ENCODE peak calls at places on chromosomes 13 and 19, in five cellular contexts. O is breast epithelium, J is SK-N-SH, Z is heart left ventricle, P is cardiac muscle cell. E is an unnamed sample.
A peak's percentile ranks its signal among the peaks of the same experiment; 100 is the strongest.

GRCh38 chr13:69474286-69474685 is 633.3 kb upstream of the ATXN8OS start:
- DNase-seq in J (no peak), Z (no peak), O (no peak), P (no peak), E (no peak)

GRCh38 chr19:48870048-48870447 is 1.6 kb upstream of the PLEKHA4 start:
- DNase-seq in J (no peak), O (no peak), Z (no peak), P (no peak), E (no peak)

GRCh38 chr13:65638572-65639168 is 1591.5 kb downstream of the PCDH9 start:
- DNase-seq in J (peak; percentile 0), Z (no peak), O (no peak), P (peak; percentile 55), E (peak; percentile 53)

GRCh38 chr13:94707400-94708021 is 4.8 kb downstream of the SOX21 start:
- DNase-seq in J (peak; percentile 68), Z (no peak), O (no peak), P (no peak), E (peak; percentile 86)

GRCh38 chr13:113002206-113002821 is 33.3 kb downstream of the MCF2L start:
- DNase-seq in O (no peak), J (peak; percentile 92), P (peak; percentile 58), Z (no peak), E (peak; percentile 90)

GRCh38 chr19:56972291-56972914 is 131.9 kb upstream of the PEG3 start:
- DNase-seq in J (no peak), O (no peak), P (no peak), Z (no peak), E (no peak)

GRCh38 chr13:81017525-81018152 is 676.7 kb upstream of the SPRY2 start:
- DNase-seq in O (no peak), J (peak; percentile 44), Z (no peak), P (peak; percentile 67), E (no peak)

GRCh38 chr13:75219479-75220237 is 262.3 kb downstream of the TBC1D4 start:
- DNase-seq in P (peak; percentile 84), O (peak; percentile 80), Z (peak; percentile 71), J (peak; percentile 89), E (peak; percentile 94)

GRCh38 chr13:31199849-31200635 is at the start of gene B3GLCT:
- DNase-seq in J (peak; percentile 97), P (peak; percentile 87), O (peak; percentile 77), Z (peak; percentile 79), E (peak; percentile 94)

GRCh38 chr19:38769635-38770211 is 3.6 kb downstream of the LGALS7 start:
- DNase-seq in J (peak; percentile 83), O (peak; percentile 93), P (peak; percentile 62), Z (peak; percentile 93), E (peak; percentile 95)

GRCh38 chr19:50485284-50485955 is 8.8 kb upstream of the GARIN5A start:
- DNase-seq in Z (no peak), J (no peak), P (peak; percentile 63), O (no peak), E (no peak)

GRCh38 chr19:33300016-33300981 is 2.0 kb downstream of the CEBPA start:
- DNase-seq in P (no peak), O (peak; percentile 51), J (peak; percentile 32), Z (no peak), E (no peak)

GRCh38 chr13:100334209-100334608 is 245.3 kb downstream of the PCCA start:
- DNase-seq in Z (no peak), J (no peak), P (no peak), O (no peak), E (no peak)

GRCh38 chr19:29978139-29978538 is 36.1 kb downstream of the URI1 start:
- DNase-seq in Z (no peak), J (no peak), O (no peak), P (no peak), E (no peak)

GRCh38 chr13:114309806-114310410 is 4.4 kb upstream of the CHAMP1 start:
- DNase-seq in Z (no peak), O (no peak), J (no peak), P (no peak), E (no peak)

GRCh38 chr13:27573265-27573664 is 47.1 kb downstream of the LNX2 start:
- DNase-seq in J (no peak), O (no peak), Z (no peak), P (no peak), E (no peak)

GRCh38 chr19:14758816-14759215 is 19.5 kb downstream of the ADGRE2 start:
- DNase-seq in Z (no peak), O (peak; percentile 42), J (no peak), P (no peak), E (peak; percentile 71)

GRCh38 chr19:13076320-13076719 is 26.3 kb downstream of the LYL1 start:
- DNase-seq in Z (no peak), P (no peak), J (no peak), O (no peak), E (no peak)

GRCh38 chr13:25169356-25169755 is 2.7 kb downstream of the AMER2 start:
- DNase-seq in P (no peak), J (no peak), O (no peak), Z (no peak), E (no peak)

GRCh38 chr19:14563989-14564650 is 7.7 kb downstream of the NDUFB7 start:
- DNase-seq in P (no peak), J (peak; percentile 88), O (no peak), Z (peak; percentile 44), E (peak; percentile 98)

GRCh38 chr19:45528744-45529453 is 21.6 kb downstream of the VASP start:
- DNase-seq in J (no peak), O (peak; percentile 69), Z (peak; percentile 30), P (peak; percentile 60), E (peak; percentile 97)

GRCh38 chr19:9370747-9371619 is 8.2 kb downstream of the ZNF177 start:
- DNase-seq in P (no peak), O (no peak), J (no peak), Z (no peak), E (no peak)

GRCh38 chr19:14450876-14451275 is 17.8 kb downstream of the PKN1 start:
- DNase-seq in Z (no peak), O (no peak), J (no peak), P (no peak), E (no peak)

GRCh38 chr13:94329754-94330551 is 149.5 kb downstream of the DCT start:
- DNase-seq in O (no peak), P (no peak), J (no peak), Z (peak; percentile 33), E (no peak)

GRCh38 chr13:49584771-49585182 is 581 bp downstream of the RCBTB1 start:
- DNase-seq in Z (no peak), O (no peak), P (no peak), J (no peak), E (no peak)

GRCh38 chr19:35248310-35249145 is at the start of gene LSR:
- DNase-seq in O (peak; percentile 89), P (peak; percentile 96), J (no peak), Z (no peak), E (peak; percentile 97)

GRCh38 chr19:4556574-4557185 is 2.8 kb downstream of the SEMA6B start:
- DNase-seq in O (no peak), P (peak; percentile 42), Z (no peak), J (peak; percentile 98), E (peak; percentile 96)

GRCh38 chr13:36673838-36674326 is at the start of gene SERTM1:
- DNase-seq in P (peak; percentile 82), J (peak; percentile 82), O (no peak), Z (peak; percentile 42), E (peak; percentile 93)

GRCh38 chr19:56105090-56105701 is 15.9 kb downstream of the ZNF787 start:
- DNase-seq in P (peak; percentile 78), O (peak; percentile 89), J (no peak), Z (peak; percentile 72), E (peak; percentile 94)

GRCh38 chr19:16447015-16447384 is 24.8 kb downstream of the EPS15L1 start:
- DNase-seq in P (peak; percentile 73), Z (peak; percentile 84), J (no peak), O (no peak), E (no peak)
- H3K4me3 ChIP-seq in P (no peak overlapping the region), Z (no peak overlapping the region), J (no peak overlapping the region), O (no peak overlapping the region), E (no peak overlapping the region)

GRCh38 chr13:55654243-55654642 is 1486.5 kb upstream of the PRR20A start:
- DNase-seq in Z (no peak), O (no peak), J (no peak), P (no peak), E (peak; percentile 48)
- H3K4me3 ChIP-seq in Z (no peak overlapping the region), O (no peak overlapping the region), J (no peak overlapping the region), P (no peak overlapping the region), E (no peak overlapping the region)

GRCh38 chr13:107866666-107867623 is 348.4 kb downstream of the LIG4 start:
- DNase-seq in Z (no peak), O (no peak), P (peak; percentile 66), J (peak; percentile 80), E (peak; percentile 75)

GRCh38 chr13:107866007-107866665 is 349.2 kb downstream of the LIG4 start:
- DNase-seq in J (peak; percentile 77), P (peak; percentile 60), Z (no peak), O (no peak), E (peak; percentile 85)

GRCh38 chr13:107865643-107866006 is 349.7 kb downstream of the LIG4 start:
- DNase-seq in O (no peak), P (no peak), J (no peak), Z (no peak), E (no peak)

GRCh38 chr13:107870400-107870799 is 344.9 kb downstream of the LIG4 start:
- DNase-seq in P (no peak), J (no peak), Z (no peak), O (no peak), E (no peak)

GRCh38 chr13:107867701-107868661 is 347.4 kb downstream of the LIG4 start:
- DNase-seq in O (no peak), Z (no peak), P (peak; percentile 70), J (peak; percentile 87), E (peak; percentile 89)
- H3K4me3 ChIP-seq in O (peak overlapping the region; percentile 34), Z (peak overlapping the region; percentile 38), P (peak overlapping the region; percentile 58), J (peak overlapping the region; percentile 59), E (peak overlapping the region; percentile 85)

DNA sequence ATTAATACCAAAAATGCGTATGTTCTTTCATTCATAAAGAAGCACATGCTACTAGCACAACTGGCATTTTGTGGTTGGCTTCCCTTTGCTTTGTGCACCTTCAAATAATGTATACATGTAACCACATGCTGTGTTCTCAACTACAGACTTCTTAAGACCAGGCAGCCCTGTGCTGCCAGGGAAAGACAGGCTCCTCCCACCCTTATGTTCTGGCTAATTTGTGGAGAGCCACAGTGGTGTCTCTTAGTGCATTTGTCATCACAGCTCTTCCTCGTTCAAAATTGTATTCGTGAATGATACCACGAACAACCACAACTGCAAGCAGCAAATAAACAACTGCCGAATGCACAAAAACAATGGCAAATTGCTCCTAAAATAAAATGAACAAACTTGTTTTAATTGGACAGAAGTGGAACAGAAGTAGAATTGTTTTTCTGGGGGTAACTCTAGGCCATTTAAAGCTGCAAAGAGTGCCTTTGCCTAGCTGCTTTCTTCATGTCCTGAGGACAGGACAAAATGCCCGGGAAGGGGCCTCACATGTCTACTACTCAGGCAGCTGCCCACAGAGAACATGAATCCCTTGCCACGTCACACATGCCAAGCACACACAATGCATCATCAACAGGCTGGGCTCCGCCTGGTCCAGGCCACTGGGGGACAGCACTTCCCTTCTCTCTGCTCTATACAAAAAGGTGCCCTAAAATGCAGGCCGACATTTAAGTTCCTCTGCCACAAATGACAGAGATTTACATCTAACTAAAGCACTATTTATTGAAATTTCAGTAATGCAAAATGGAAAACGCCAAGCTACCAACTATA is 21.7 kb downstream of the IRS2 start:
- DNase-seq in O (no peak), P (no peak), J (peak; percentile 64), Z (no peak), E (no peak)
- H3K4me3 ChIP-seq in O (no peak overlapping the region), P (no peak overlapping the region), J (no peak overlapping the region), Z (no peak overlapping the region), E (no peak overlapping the region)

GRCh38 chr19:10736189-10736588 is 18.3 kb downstream of the DNM2 start:
- DNase-seq in Z (no peak), J (no peak), O (no peak), P (no peak), E (no peak)
- H3K4me3 ChIP-seq in Z (no peak overlapping the region), J (no peak overlapping the region), O (no peak overlapping the region), P (no peak overlapping the region), E (no peak overlapping the region)